ENCODE peak calls at places on chromosomes 2 and 18, in ten cellular contexts. One of them, this sample, is unnamed.

GRCh38 chr18:48330016-48330991 is 78.9 kb downstream of the ZBTB7C start:
- DNase-seq in dorsolateral prefrontal cortex: no peak
- DNase-seq in fibroblast of mammary gland: peak
- DNase-seq in neural crest cell: no peak
- DNase-seq in GM13977: no peak
- DNase-seq in RWPE1: peak
- DNase-seq in WERI-Rb-1: no peak
- DNase-seq in osteoblast: peak
- DNase-seq in Calu3: no peak
- DNase-seq in WTC11: no peak
- DNase-seq in this sample: no peak

GRCh38 chr2:120949027-120949956 is 213.6 kb downstream of the GLI2 start:
- DNase-seq in dorsolateral prefrontal cortex: no peak
- DNase-seq in fibroblast of mammary gland: no peak
- DNase-seq in neural crest cell: no peak
- DNase-seq in GM13977: no peak
- DNase-seq in RWPE1: no peak
- DNase-seq in WERI-Rb-1: peak
- DNase-seq in osteoblast: peak
- DNase-seq in Calu3: peak
- DNase-seq in WTC11: no peak
- DNase-seq in this sample: no peak

GRCh38 chr2:72144412-72144745 is 3.3 kb downstream of the CYP26B1 start:
- DNase-seq in dorsolateral prefrontal cortex: peak
- DNase-seq in fibroblast of mammary gland: no peak
- DNase-seq in neural crest cell: no peak
- DNase-seq in GM13977: peak
- DNase-seq in RWPE1: no peak
- DNase-seq in WERI-Rb-1: no peak
- DNase-seq in osteoblast: no peak
- DNase-seq in Calu3: no peak
- DNase-seq in WTC11: no peak
- DNase-seq in this sample: no peak

GRCh38 chr2:28527196-28527595 is 31.3 kb downstream of the PLB1 start:
- DNase-seq in dorsolateral prefrontal cortex: no peak
- DNase-seq in fibroblast of mammary gland: no peak
- DNase-seq in neural crest cell: no peak
- DNase-seq in GM13977: no peak
- DNase-seq in RWPE1: no peak
- DNase-seq in WERI-Rb-1: no peak
- DNase-seq in osteoblast: no peak
- DNase-seq in Calu3: no peak
- DNase-seq in WTC11: no peak
- DNase-seq in this sample: no peak

GRCh38 chr2:164142755-164143154 is 406.9 kb upstream of the FIGN start:
- DNase-seq in dorsolateral prefrontal cortex: no peak
- DNase-seq in fibroblast of mammary gland: no peak
- DNase-seq in neural crest cell: no peak
- DNase-seq in GM13977: no peak
- DNase-seq in RWPE1: no peak
- DNase-seq in WERI-Rb-1: no peak
- DNase-seq in osteoblast: no peak
- DNase-seq in Calu3: no peak
- DNase-seq in WTC11: no peak
- DNase-seq in this sample: no peak

GRCh38 chr2:102726128-102727087 is 35.4 kb upstream of the TMEM182 start:
- DNase-seq in dorsolateral prefrontal cortex: no peak
- DNase-seq in fibroblast of mammary gland: no peak
- DNase-seq in neural crest cell: no peak
- DNase-seq in GM13977: no peak
- DNase-seq in RWPE1: no peak
- DNase-seq in WERI-Rb-1: no peak
- DNase-seq in osteoblast: no peak
- DNase-seq in Calu3: no peak
- DNase-seq in WTC11: no peak
- DNase-seq in this sample: no peak

GRCh38 chr18:62151068-62151771 is 35.6 kb downstream of the PIGN start:
- DNase-seq in dorsolateral prefrontal cortex: no peak
- DNase-seq in fibroblast of mammary gland: no peak
- DNase-seq in neural crest cell: no peak
- DNase-seq in GM13977: no peak
- DNase-seq in RWPE1: no peak
- DNase-seq in WERI-Rb-1: no peak
- DNase-seq in osteoblast: no peak
- DNase-seq in Calu3: no peak
- DNase-seq in WTC11: no peak
- DNase-seq in this sample: no peak

GRCh38 chr2:137957033-137957432 is 7.2 kb upstream of the HNMT start:
- DNase-seq in dorsolateral prefrontal cortex: no peak
- DNase-seq in fibroblast of mammary gland: peak
- DNase-seq in neural crest cell: no peak
- DNase-seq in GM13977: no peak
- DNase-seq in RWPE1: no peak
- DNase-seq in WERI-Rb-1: no peak
- DNase-seq in osteoblast: no peak
- DNase-seq in Calu3: no peak
- DNase-seq in WTC11: no peak
- DNase-seq in this sample: no peak

GRCh38 chr2:43484323-43484930 is 111.4 kb downstream of the THADA start:
- DNase-seq in dorsolateral prefrontal cortex: no peak
- DNase-seq in fibroblast of mammary gland: peak
- DNase-seq in neural crest cell: no peak
- DNase-seq in GM13977: no peak
- DNase-seq in RWPE1: peak
- DNase-seq in WERI-Rb-1: no peak
- DNase-seq in osteoblast: no peak
- DNase-seq in Calu3: no peak
- DNase-seq in WTC11: no peak
- DNase-seq in this sample: no peak

GRCh38 chr2:63984606-63985359 is 34.4 kb downstream of the VPS54 start:
- DNase-seq in dorsolateral prefrontal cortex: no peak
- DNase-seq in fibroblast of mammary gland: no peak
- DNase-seq in neural crest cell: no peak
- DNase-seq in GM13977: no peak
- DNase-seq in RWPE1: no peak
- DNase-seq in WERI-Rb-1: no peak
- DNase-seq in osteoblast: no peak
- DNase-seq in Calu3: no peak
- DNase-seq in WTC11: no peak
- DNase-seq in this sample: no peak

GRCh38 chr2:85397925-85398331 is 12.2 kb downstream of the CAPG start:
- DNase-seq in dorsolateral prefrontal cortex: no peak
- DNase-seq in fibroblast of mammary gland: no peak
- DNase-seq in neural crest cell: no peak
- DNase-seq in GM13977: no peak
- DNase-seq in RWPE1: no peak
- DNase-seq in WERI-Rb-1: no peak
- DNase-seq in osteoblast: peak
- DNase-seq in Calu3: no peak
- DNase-seq in WTC11: no peak
- DNase-seq in this sample: no peak

GRCh38 chr2:170341684-170342631 is 164.0 kb downstream of the MYO3B start:
- DNase-seq in dorsolateral prefrontal cortex: no peak
- DNase-seq in fibroblast of mammary gland: no peak
- DNase-seq in neural crest cell: no peak
- DNase-seq in GM13977: no peak
- DNase-seq in RWPE1: no peak
- DNase-seq in WERI-Rb-1: no peak
- DNase-seq in osteoblast: no peak
- DNase-seq in Calu3: no peak
- DNase-seq in WTC11: no peak
- DNase-seq in this sample: no peak

GRCh38 chr18:28767781-28768211 is 590.9 kb upstream of the CDH2 start:
- DNase-seq in dorsolateral prefrontal cortex: no peak
- DNase-seq in fibroblast of mammary gland: peak
- DNase-seq in neural crest cell: no peak
- DNase-seq in GM13977: no peak
- DNase-seq in RWPE1: peak
- DNase-seq in WERI-Rb-1: no peak
- DNase-seq in osteoblast: peak
- DNase-seq in Calu3: no peak
- DNase-seq in WTC11: no peak
- DNase-seq in this sample: no peak

GRCh38 chr2:214066847-214067246 is 344.0 kb upstream of the VWC2L start:
- DNase-seq in dorsolateral prefrontal cortex: no peak
- DNase-seq in fibroblast of mammary gland: no peak
- DNase-seq in neural crest cell: no peak
- DNase-seq in GM13977: no peak
- DNase-seq in RWPE1: no peak
- DNase-seq in WERI-Rb-1: no peak
- DNase-seq in osteoblast: no peak
- DNase-seq in Calu3: no peak
- DNase-seq in WTC11: peak
- DNase-seq in this sample: no peak

GRCh38 chr2:46878240-46878877 is 37.2 kb downstream of the MCFD2 start:
- DNase-seq in dorsolateral prefrontal cortex: no peak
- DNase-seq in fibroblast of mammary gland: no peak
- DNase-seq in neural crest cell: no peak
- DNase-seq in GM13977: no peak
- DNase-seq in RWPE1: no peak
- DNase-seq in WERI-Rb-1: no peak
- DNase-seq in osteoblast: no peak
- DNase-seq in Calu3: no peak
- DNase-seq in WTC11: no peak
- DNase-seq in this sample: no peak

GRCh38 chr2:46879511-46879910 is 36.1 kb downstream of the MCFD2 start:
- DNase-seq in dorsolateral prefrontal cortex: no peak
- DNase-seq in fibroblast of mammary gland: no peak
- DNase-seq in neural crest cell: no peak
- DNase-seq in GM13977: no peak
- DNase-seq in RWPE1: no peak
- DNase-seq in WERI-Rb-1: no peak
- DNase-seq in osteoblast: no peak
- DNase-seq in Calu3: no peak
- DNase-seq in WTC11: no peak
- DNase-seq in this sample: no peak

GRCh38 chr2:46877619-46878113 is 37.9 kb downstream of the MCFD2 start:
- DNase-seq in dorsolateral prefrontal cortex: no peak
- DNase-seq in fibroblast of mammary gland: no peak
- DNase-seq in neural crest cell: no peak
- DNase-seq in GM13977: no peak
- DNase-seq in RWPE1: no peak
- DNase-seq in WERI-Rb-1: no peak
- DNase-seq in osteoblast: no peak
- DNase-seq in Calu3: no peak
- DNase-seq in WTC11: no peak
- DNase-seq in this sample: no peak

GRCh38 chr2:46876741-46877384 is 38.7 kb downstream of the MCFD2 start:
- DNase-seq in dorsolateral prefrontal cortex: no peak
- DNase-seq in fibroblast of mammary gland: peak
- DNase-seq in neural crest cell: no peak
- DNase-seq in GM13977: no peak
- DNase-seq in RWPE1: peak
- DNase-seq in WERI-Rb-1: peak
- DNase-seq in osteoblast: peak
- DNase-seq in Calu3: peak
- DNase-seq in WTC11: no peak
- DNase-seq in this sample: no peak

DNA sequence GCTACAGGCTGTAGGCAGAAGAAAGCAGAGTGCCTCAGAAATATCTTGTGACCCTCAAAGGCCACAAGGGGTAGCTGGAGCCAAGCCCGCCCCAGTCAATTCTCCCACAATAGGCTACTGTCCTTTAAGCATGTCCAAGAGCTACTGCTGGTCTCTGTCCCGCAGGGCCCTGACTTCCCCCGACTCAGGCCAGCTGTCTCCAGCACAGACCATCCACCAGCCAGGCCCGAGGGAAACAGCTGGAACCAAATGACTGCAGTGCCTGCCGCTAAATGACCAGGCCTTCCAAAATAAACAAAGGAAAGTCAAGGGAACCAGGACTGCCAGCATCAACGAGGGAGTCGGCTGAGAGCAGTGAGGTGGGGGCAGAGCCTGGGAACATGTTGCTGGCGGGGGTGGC is 36.7 kb downstream of the MCFD2 start:
- DNase-seq in dorsolateral prefrontal cortex: peak
- DNase-seq in fibroblast of mammary gland: peak
- DNase-seq in neural crest cell: peak
- DNase-seq in GM13977: no peak
- DNase-seq in RWPE1: no peak
- DNase-seq in WERI-Rb-1: no peak
- DNase-seq in osteoblast: peak
- DNase-seq in Calu3: no peak
- DNase-seq in WTC11: peak
- DNase-seq in this sample: no peak
- TF ChIP-seq CTCF in dorsolateral prefrontal cortex: no peak
- TF ChIP-seq CTCF in fibroblast of mammary gland: no peak
- TF ChIP-seq CTCF in neural crest cell: no peak
- TF ChIP-seq CTCF in GM13977: no peak
- TF ChIP-seq CTCF in RWPE1: no peak
- TF ChIP-seq CTCF in WERI-Rb-1: no peak
- TF ChIP-seq CTCF in osteoblast: no peak
- TF ChIP-seq CTCF in Calu3: no peak
- TF ChIP-seq CTCF in WTC11: no peak
- TF ChIP-seq CTCF in this sample: no peak

GRCh38 chr2:8803658-8804379 is 33.6 kb downstream of the KIDINS220 start:
- DNase-seq in dorsolateral prefrontal cortex: no peak
- DNase-seq in fibroblast of mammary gland: peak
- DNase-seq in neural crest cell: no peak
- DNase-seq in GM13977: peak
- DNase-seq in RWPE1: peak
- DNase-seq in WERI-Rb-1: no peak
- DNase-seq in osteoblast: peak
- DNase-seq in Calu3: peak
- DNase-seq in WTC11: no peak
- DNase-seq in this sample: no peak
- TF ChIP-seq CTCF in dorsolateral prefrontal cortex: no peak
- TF ChIP-seq CTCF in fibroblast of mammary gland: no peak
- TF ChIP-seq CTCF in neural crest cell: no peak
- TF ChIP-seq CTCF in GM13977: peak
- TF ChIP-seq CTCF in RWPE1: no peak
- TF ChIP-seq CTCF in WERI-Rb-1: no peak
- TF ChIP-seq CTCF in osteoblast: no peak
- TF ChIP-seq CTCF in Calu3: no peak
- TF ChIP-seq CTCF in WTC11: no peak
- TF ChIP-seq CTCF in this sample: no peak

DNA sequence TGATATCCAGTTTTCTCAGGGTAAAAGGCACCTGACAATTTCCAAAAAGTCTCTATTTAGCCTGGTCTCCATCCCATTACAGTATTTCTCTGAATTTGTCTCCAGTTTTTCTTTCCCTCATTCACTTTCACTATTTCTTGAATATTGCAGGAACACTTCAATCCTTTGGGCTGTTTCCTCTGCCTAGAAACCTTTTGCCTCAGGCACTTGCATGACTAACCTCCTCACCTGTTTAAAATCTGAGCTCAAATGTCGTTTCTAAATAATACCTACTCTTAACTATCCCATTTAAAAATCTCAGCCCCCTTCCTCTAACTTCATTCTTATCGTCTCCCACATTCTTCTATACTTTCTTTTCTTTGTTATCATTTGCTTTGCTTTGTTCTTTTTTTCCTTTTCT is 9.0 kb downstream of the SCN2A start:
- DNase-seq in dorsolateral prefrontal cortex: no peak
- DNase-seq in fibroblast of mammary gland: no peak
- DNase-seq in neural crest cell: no peak
- DNase-seq in GM13977: no peak
- DNase-seq in RWPE1: no peak
- DNase-seq in WERI-Rb-1: no peak
- DNase-seq in osteoblast: no peak
- DNase-seq in Calu3: no peak
- DNase-seq in WTC11: no peak
- DNase-seq in this sample: no peak
- TF ChIP-seq CTCF in dorsolateral prefrontal cortex: no peak
- TF ChIP-seq CTCF in fibroblast of mammary gland: no peak
- TF ChIP-seq CTCF in neural crest cell: no peak
- TF ChIP-seq CTCF in GM13977: no peak
- TF ChIP-seq CTCF in RWPE1: no peak
- TF ChIP-seq CTCF in WERI-Rb-1: no peak
- TF ChIP-seq CTCF in osteoblast: no peak
- TF ChIP-seq CTCF in Calu3: no peak
- TF ChIP-seq CTCF in WTC11: no peak
- TF ChIP-seq CTCF in this sample: no peak

GRCh38 chr2:231604685-231605606 is 12.3 kb downstream of the TEX44 start:
- DNase-seq in dorsolateral prefrontal cortex: peak
- DNase-seq in fibroblast of mammary gland: peak
- DNase-seq in neural crest cell: peak
- DNase-seq in GM13977: peak
- DNase-seq in RWPE1: peak
- DNase-seq in WERI-Rb-1: peak
- DNase-seq in osteoblast: peak
- DNase-seq in Calu3: peak
- DNase-seq in WTC11: peak
- DNase-seq in this sample: peak
- TF ChIP-seq CTCF in dorsolateral prefrontal cortex: peak
- TF ChIP-seq CTCF in fibroblast of mammary gland: no peak
- TF ChIP-seq CTCF in neural crest cell: no peak
- TF ChIP-seq CTCF in GM13977: peak
- TF ChIP-seq CTCF in RWPE1: no peak
- TF ChIP-seq CTCF in WERI-Rb-1: no peak
- TF ChIP-seq CTCF in osteoblast: no peak
- TF ChIP-seq CTCF in Calu3: no peak
- TF ChIP-seq CTCF in WTC11: no peak
- TF ChIP-seq CTCF in this sample: no peak

This sample was measured in progenitor cell of endocrine pancreas.